ENCODE peak calls at places on chromosomes 1 and 21, in six cellular contexts. Z is GM12865, E is heart left ventricle, G is mucosa of descending colon, S is mesothelial cell of epicardium, W is B cell. M is an unnamed sample.

GRCh38 chr1:197918815-197919522 is 1.8 kb downstream of the LHX9 start:
- DNase-seq in Z (no peak), E (no peak), W (no peak), G (no peak), S (no peak), M (no peak)

GRCh38 chr1:58287894-58288623 is 258.5 kb downstream of the OMA1 start:
- DNase-seq in E (no peak), G (no peak), W (no peak), Z (no peak), S (no peak), M (no peak)

GRCh38 chr1:20353836-20354235 is 63.2 kb downstream of the VWA5B1 start:
- DNase-seq in W (no peak), E (no peak), S (no peak), G (no peak), Z (no peak), M (no peak)

GRCh38 chr1:183126528-183126927 is 59.5 kb upstream of the LAMC2 start:
- DNase-seq in Z (no peak), G (no peak), E (no peak), W (no peak), S (no peak), M (no peak)

GRCh38 chr1:101136739-101137138 is 100.1 kb upstream of the S1PR1 start:
- DNase-seq in S (no peak), G (no peak), Z (peak), W (no peak), E (no peak), M (no peak)

GRCh38 chr1:236681184-236681583 is 5.1 kb upstream of the ACTN2 start:
- DNase-seq in E (no peak), W (no peak), Z (no peak), G (no peak), S (no peak), M (no peak)

GRCh38 chr1:217076902-217077301 is 353.7 kb upstream of the ESRRG start:
- DNase-seq in S (no peak), W (no peak), E (no peak), Z (no peak), G (no peak), M (no peak)

GRCh38 chr21:21373969-21374368 is 375.8 kb downstream of the NCAM2 start:
- DNase-seq in S (no peak), E (no peak), W (no peak), Z (no peak), G (no peak), M (no peak)

GRCh38 chr1:185816460-185816859 is 82.3 kb downstream of the HMCN1 start:
- DNase-seq in W (no peak), Z (no peak), E (no peak), G (no peak), S (no peak), M (no peak)

GRCh38 chr1:214312530-214313051 is 31.6 kb downstream of the SMYD2 start:
- DNase-seq in W (no peak), G (no peak), E (no peak), Z (no peak), S (no peak), M (no peak)

GRCh38 chr1:167103236-167103894 is 9.5 kb downstream of the STYXL2 start:
- DNase-seq in E (no peak), S (no peak), G (no peak), W (no peak), Z (peak), M (no peak)

GRCh38 chr1:40162791-40163441 is 1.7 kb downstream of the RLF start:
- DNase-seq in W (no peak), S (no peak), Z (no peak), G (no peak), E (no peak), M (no peak)

DNA sequence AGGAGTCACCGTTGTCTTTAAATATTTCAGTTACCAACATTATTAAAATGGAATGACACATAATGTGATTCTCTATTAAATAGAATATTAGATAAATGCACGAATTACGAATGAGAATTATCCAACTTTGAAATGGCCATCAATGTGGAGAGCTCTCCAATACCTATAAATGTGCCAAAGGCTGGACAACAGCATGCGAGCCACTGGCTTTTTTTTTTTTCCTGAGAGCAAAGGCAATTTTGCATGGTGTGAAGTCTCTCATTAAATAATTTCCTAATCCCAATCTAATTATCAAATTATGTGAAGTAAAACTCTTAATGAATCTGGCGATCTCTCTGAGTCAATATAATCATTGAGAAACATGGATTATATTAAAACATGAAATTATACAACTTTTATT is 113.5 kb downstream of the KCNT2 start:
- DNase-seq in W (no peak), S (no peak), Z (no peak), E (no peak), G (no peak), M (no peak)
- TF ChIP-seq CTCF in W (no peak), S (no peak), Z (no peak), E (no peak), G (no peak), M (no peak)

DNA sequence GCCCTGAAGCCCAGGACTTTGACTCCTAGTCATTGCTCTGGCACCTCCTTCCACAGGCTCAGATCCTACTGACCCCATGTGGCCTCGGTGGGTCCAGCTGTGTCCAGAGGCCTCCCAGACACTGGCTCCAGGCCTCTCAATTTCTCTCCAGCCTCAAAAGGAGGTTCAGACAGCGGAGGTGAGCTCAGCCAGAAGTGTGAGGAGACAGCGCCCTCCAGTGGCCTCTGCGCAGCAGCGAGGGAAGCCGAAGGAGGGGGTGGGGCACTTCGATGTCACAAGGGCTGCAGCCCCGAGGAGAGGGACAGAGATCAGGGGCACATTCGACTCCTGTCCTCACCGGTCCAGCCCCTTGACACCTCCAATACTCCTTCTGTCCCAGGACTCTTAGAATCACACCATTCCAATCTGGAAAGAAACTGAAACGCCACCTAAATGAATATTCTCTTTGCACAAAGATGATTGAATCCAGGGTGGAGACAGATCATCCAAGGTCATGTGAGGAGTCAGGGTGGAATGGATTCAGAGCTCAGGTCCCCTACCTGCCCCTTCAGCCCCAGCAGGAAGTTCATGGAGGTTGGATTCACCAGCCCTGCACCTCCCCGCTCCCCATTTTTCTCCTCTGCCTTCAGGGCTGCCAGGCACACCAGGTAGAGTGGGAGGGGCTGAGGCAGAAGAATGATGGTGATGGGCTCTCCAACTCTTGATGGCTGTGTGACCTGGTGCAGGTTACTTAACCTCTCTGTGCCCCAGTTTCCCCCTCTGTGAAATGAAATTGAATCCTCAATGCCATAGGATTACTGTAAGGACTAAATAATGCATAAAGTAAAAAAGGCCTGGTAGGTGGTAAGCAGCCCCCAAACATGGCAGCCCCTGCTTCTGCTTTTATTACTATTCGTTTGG is 34.8 kb upstream of the ZBTB40 start:
- DNase-seq in E (peak), Z (peak), S (peak), G (peak), W (peak), M (peak)
- TF ChIP-seq CTCF in E (peak), Z (peak), S (peak), G (peak), W (peak), M (peak)

GRCh38 chr1:119664057-119664456 is 16.0 kb upstream of the ZNF697 start:
- DNase-seq in W (no peak), Z (no peak), G (no peak), E (no peak), S (no peak), M (no peak)
- TF ChIP-seq CTCF in W (no peak), Z (no peak), G (no peak), E (no peak), S (no peak), M (no peak)

GRCh38 chr1:10045480-10046355 is 13.0 kb downstream of the UBE4B start:
- DNase-seq in Z (no peak), S (no peak), W (no peak), E (no peak), G (no peak), M (no peak)
- TF ChIP-seq CTCF in Z (no peak), S (no peak), W (no peak), E (no peak), G (no peak), M (no peak)

DNA sequence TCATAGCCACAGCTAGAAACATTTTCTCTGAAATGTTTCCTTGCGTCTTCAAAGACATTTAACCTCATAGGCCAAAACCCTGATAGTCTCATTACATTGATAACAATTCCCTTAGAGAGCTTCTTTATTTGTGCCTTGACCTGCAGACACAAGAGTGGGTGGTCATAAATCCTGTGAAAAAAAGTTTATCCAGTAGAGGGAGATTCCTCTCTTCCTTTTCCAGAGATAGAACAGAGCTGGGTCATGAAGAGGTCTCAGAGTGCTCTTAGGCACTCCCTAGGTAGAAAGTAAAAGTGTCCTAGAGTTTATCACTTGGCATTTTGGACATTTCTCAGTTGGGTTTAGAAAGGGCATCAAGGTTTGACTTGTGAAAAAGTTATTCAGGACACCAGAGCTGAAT is 426.1 kb downstream of the NUF2 start:
- DNase-seq in S (no peak), W (no peak), Z (no peak), E (no peak), G (no peak), M (no peak)
- TF ChIP-seq CTCF in S (no peak), W (no peak), Z (no peak), E (no peak), G (no peak), M (no peak)

GRCh38 chr1:22364764-22365163 is 86.9 kb upstream of the ZBTB40 start:
- DNase-seq in G (no peak), S (no peak), W (no peak), E (no peak), Z (no peak), M (no peak)
- TF ChIP-seq CTCF in G (no peak), S (no peak), W (no peak), E (no peak), Z (no peak), M (no peak)

DNA sequence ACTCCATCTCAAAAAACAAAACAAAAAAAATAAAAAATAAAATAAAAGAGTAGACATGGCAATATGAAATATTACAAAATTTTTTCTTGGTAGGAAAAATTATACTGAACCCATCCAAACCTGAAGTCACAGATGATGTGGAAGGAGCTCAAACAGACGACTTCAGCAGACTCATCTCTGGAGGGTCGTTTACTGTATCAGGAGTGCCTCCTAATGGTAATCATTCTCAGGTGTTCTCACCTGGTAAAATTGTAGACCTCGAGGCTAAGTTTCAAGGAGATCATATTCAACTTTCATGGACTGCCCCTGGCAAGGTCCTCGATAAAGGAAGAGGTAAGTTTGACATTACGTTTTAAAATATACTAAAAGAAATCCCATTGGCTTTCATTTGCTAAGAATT is 54.3 kb upstream of the SH3GLB1 start:
- DNase-seq in S (no peak), Z (no peak), G (no peak), E (no peak), W (no peak), M (no peak)
- TF ChIP-seq CTCF in S (no peak), Z (no peak), G (no peak), E (no peak), W (no peak), M (no peak)

M was measured in natural killer cell.